ENCODE peak calls at places on chromosomes 3 and 15, in five cellular contexts. X is posterior vena cava, T is thyroid gland, N is activated T-cell treated with anti-CD3 and anti-CD28 coated beads for 24 hours, Y is D341Med. C is an unnamed sample.

GRCh38 chr3:62372621-62373041 is 719 bp downstream of the FEZF2 start:
- DNase-seq in T (no peak), N (no peak), Y (no peak), X (no peak), C (no peak)

GRCh38 chr3:142960322-142960850 is 3.1 kb downstream of the PAQR9 start:
- DNase-seq in T (no peak), N (no peak), X (no peak), Y (no peak), C (no peak)

GRCh38 chr3:73385538-73385937 is 239.2 kb downstream of the PDZRN3 start:
- DNase-seq in Y (no peak), N (no peak), T (no peak), X (no peak), C (no peak)

GRCh38 chr15:77538011-77538410 is 94.7 kb downstream of the LINGO1 start:
- DNase-seq in T (no peak), X (peak; percentile 69), Y (no peak), N (no peak), C (no peak)

GRCh38 chr15:48084759-48085420 is 35.9 kb upstream of the SLC24A5 start:
- DNase-seq in Y (peak; percentile 70), T (peak; percentile 9), N (no peak), X (no peak), C (no peak)

GRCh38 chr3:171770689-171771620 is 39.3 kb downstream of the PLD1 start:
- DNase-seq in X (no peak), T (peak; percentile 42), Y (peak; percentile 48), N (no peak), C (peak; percentile 82)

GRCh38 chr3:59831394-59831793 is 781.6 kb upstream of the CFAP20DC start:
- DNase-seq in X (no peak), Y (no peak), T (no peak), N (no peak), C (no peak)

GRCh38 chr3:48301814-48302194 is 31.7 kb downstream of the SPINK8 start:
- DNase-seq in T (peak; percentile 45), N (peak; percentile 16), Y (peak; percentile 43), X (no peak), C (peak; percentile 40)

GRCh38 chr3:153052096-153052460 is 109.9 kb upstream of the RAP2B start:
- DNase-seq in X (peak; percentile 88), N (no peak), T (no peak), Y (no peak), C (no peak)

GRCh38 chr3:146895026-146895749 is 290.0 kb upstream of the PLSCR5 start:
- DNase-seq in Y (no peak), T (no peak), N (no peak), X (no peak), C (no peak)

GRCh38 chr15:35693887-35694286 is 147.9 kb upstream of the DPH6 start:
- DNase-seq in Y (no peak), X (no peak), N (no peak), T (no peak), C (no peak)

GRCh38 chr15:38479286-38479685 is 25.4 kb downstream of the FAM98B start:
- DNase-seq in X (no peak), N (no peak), T (no peak), Y (no peak), C (no peak)

GRCh38 chr3:18657858-18658820 is 233.0 kb upstream of the SATB1 start:
- DNase-seq in X (no peak), T (no peak), N (no peak), Y (no peak), C (peak; percentile 14)

GRCh38 chr15:97126556-97127233 is 796.2 kb downstream of the NR2F2 start:
- DNase-seq in T (no peak), N (no peak), Y (no peak), X (no peak), C (no peak)

GRCh38 chr3:183287301-183287971 is 34.4 kb downstream of the B3GNT5 start:
- DNase-seq in N (no peak), T (no peak), Y (no peak), X (no peak), C (no peak)

GRCh38 chr3:189419022-189419421 is 212.2 kb upstream of the TP63 start:
- DNase-seq in X (no peak), N (no peak), Y (no peak), T (no peak), C (no peak)

GRCh38 chr3:62940763-62941632 is 65.8 kb upstream of the CADPS start:
- DNase-seq in X (no peak), Y (peak; percentile 30), N (no peak), T (no peak), C (no peak)

GRCh38 chr3:151946606-151947005 is 73.2 kb downstream of the SUCNR1 start:
- DNase-seq in Y (no peak), N (no peak), X (no peak), T (no peak), C (no peak)

GRCh38 chr3:105866656-105867653 is 1.9 kb downstream of the CBLB start:
- DNase-seq in T (no peak), N (peak; percentile 24), Y (no peak), X (no peak), C (no peak)

GRCh38 chr3:145807990-145808389 is 353.0 kb downstream of the PLOD2 start:
- DNase-seq in N (no peak), Y (peak; percentile 48), T (no peak), X (no peak), C (no peak)

GRCh38 chr3:48125026-48125704 is 63.1 kb downstream of the CDC25A start:
- DNase-seq in T (no peak), X (peak; percentile 83), Y (no peak), N (no peak), C (peak; percentile 38)

GRCh38 chr3:58584690-58585004 is 7.5 kb upstream of the FAM107A start:
- DNase-seq in X (no peak), T (no peak), N (no peak), Y (no peak), C (no peak)

GRCh38 chr15:76963596-76963995 is 31.3 kb upstream of the PSTPIP1 start:
- DNase-seq in X (no peak), Y (no peak), T (no peak), N (no peak), C (peak; percentile 22)

GRCh38 chr15:78680416-78681068 is 39.5 kb upstream of the CHRNB4 start:
- DNase-seq in N (no peak), T (no peak), Y (no peak), X (peak; percentile 63), C (no peak)

GRCh38 chr15:89143503-89144162 is 55.4 kb downstream of the ABHD2 start:
- DNase-seq in Y (no peak), X (no peak), N (no peak), T (no peak), C (no peak)

C was measured in body of pancreas.